ENCODE peak calls at places on chromosomes 16 and 17, in ten cellular contexts. V is aorta, E is psoas muscle, B is ovary, W is right cardiac atrium, U is prostate gland, G is H9, Q is uterus, J is HCT116, X is small intestine. F is an unnamed sample.

GRCh38 chr17:40810505-40810904 is 10.7 kb upstream of the KRT28 start:
- DNase-seq in V (no peak), E (no peak), B (no peak), W (no peak), U (no peak), G (no peak), Q (no peak), J (no peak), X (no peak), F (no peak)

GRCh38 chr16:57622361-57623250 is 5.8 kb upstream of the ADGRG1 start:
- DNase-seq in V (peak; percentile 60), E (peak; percentile 44), B (no peak), W (no peak), U (no peak), G (no peak), Q (no peak), J (no peak), X (peak; percentile 14), F (no peak)

GRCh38 chr17:20010099-20010863 is 1.1 kb downstream of the SPECC1 start:
- DNase-seq in V (peak; percentile 81), E (no peak), B (peak; percentile 51), W (peak; percentile 31), U (peak; percentile 23), G (peak; percentile 68), Q (peak; percentile 33), J (peak; percentile 54), X (peak; percentile 45), F (peak; percentile 61)

GRCh38 chr17:18976201-18976600 is 24.2 kb downstream of the SLC5A10 start:
- DNase-seq in V (no peak), E (no peak), B (no peak), W (no peak), U (no peak), G (no peak), Q (no peak), J (no peak), X (no peak), F (no peak)

GRCh38 chr17:43332211-43332610 is 66.6 kb upstream of the ARL4D start:
- DNase-seq in V (no peak), E (no peak), B (no peak), W (no peak), U (no peak), G (no peak), Q (no peak), J (no peak), X (no peak), F (no peak)

GRCh38 chr16:58196898-58197313 is 1.0 kb downstream of the CSNK2A2 start:
- DNase-seq in V (no peak), E (no peak), B (no peak), W (peak; percentile 17), U (no peak), G (no peak), Q (no peak), J (no peak), X (no peak), F (no peak)

GRCh38 chr17:1160591-1161041 is 19.2 kb downstream of the ABR start:
- DNase-seq in V (no peak), E (no peak), B (no peak), W (no peak), U (no peak), G (peak; percentile 84), Q (no peak), J (no peak), X (no peak), F (no peak)

GRCh38 chr16:86075839-86076440 is 177.0 kb downstream of the IRF8 start:
- DNase-seq in V (peak; percentile 68), E (no peak), B (no peak), W (no peak), U (no peak), G (peak; percentile 3), Q (no peak), J (no peak), X (no peak), F (no peak)

GRCh38 chr16:75113046-75113491 is 3.5 kb downstream of the LDHD start:
- DNase-seq in V (no peak), E (no peak), B (no peak), W (no peak), U (no peak), G (peak; percentile 40), Q (no peak), J (no peak), X (no peak), F (no peak)
- H3K4me1 ChIP-seq in V (no peaks in the 10 kb centered on the region), E (peaks cover 68% of the 10 kb centered on the region), B (peaks cover 34% of the 10 kb centered on the region), W (peaks cover 3% of the 10 kb centered on the region), U (no peaks in the 10 kb centered on the region), G (peaks cover 6% of the 10 kb centered on the region), Q (peaks cover 12% of the 10 kb centered on the region), J (peaks cover 52% of the 10 kb centered on the region), X (peaks cover 5% of the 10 kb centered on the region), F (no peaks in the 10 kb centered on the region)

GRCh38 chr17:78738245-78738644 is 43.8 kb downstream of the CYTH1 start:
- DNase-seq in V (no peak), E (no peak), B (no peak), W (no peak), U (no peak), G (no peak), Q (no peak), J (no peak), X (peak; percentile 77), F (no peak)

GRCh38 chr17:78738698-78739097 is 43.4 kb downstream of the CYTH1 start:
- DNase-seq in V (no peak), E (no peak), B (no peak), W (no peak), U (no peak), G (no peak), Q (no peak), J (no peak), X (no peak), F (no peak)

GRCh38 chr17:78735832-78736525 is 46.1 kb downstream of the CYTH1 start:
- DNase-seq in V (no peak), E (no peak), B (no peak), W (no peak), U (peak; percentile 64), G (no peak), Q (no peak), J (no peak), X (peak; percentile 94), F (no peak)

GRCh38 chr17:78736526-78737079 is 45.5 kb downstream of the CYTH1 start:
- DNase-seq in V (peak; percentile 87), E (peak; percentile 80), B (no peak), W (peak; percentile 79), U (peak; percentile 96), G (peak; percentile 91), Q (peak; percentile 52), J (peak; percentile 90), X (peak; percentile 96), F (peak; percentile 85)

DNA sequence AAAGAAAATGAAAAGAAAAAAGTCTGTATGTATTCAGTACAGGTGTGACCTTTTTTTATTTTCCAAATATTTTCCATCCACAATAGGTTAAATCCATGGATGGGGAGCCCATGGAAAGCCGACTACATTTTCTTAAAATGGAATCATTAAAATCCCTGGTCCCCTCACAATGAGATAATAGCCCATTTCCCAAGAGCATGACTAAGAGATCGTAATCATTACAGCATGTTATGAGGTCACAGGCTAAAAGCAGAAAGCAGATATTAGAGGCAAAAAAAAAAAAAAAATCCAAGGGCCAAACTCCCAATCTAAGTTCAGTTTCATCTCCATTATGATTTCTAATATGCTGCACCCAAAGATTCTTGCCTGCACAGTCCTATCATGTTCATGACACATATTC is 44.7 kb downstream of the CYTH1 start:
- DNase-seq in V (no peak), E (no peak), B (no peak), W (no peak), U (no peak), G (no peak), Q (no peak), J (no peak), X (peak; percentile 61), F (no peak)
- H3K4me1 ChIP-seq in V (no peaks in the 10 kb centered on the region), E (peaks cover 88% of the 10 kb centered on the region), B (peaks cover 20% of the 10 kb centered on the region), W (peaks cover 34% of the 10 kb centered on the region), U (peaks cover 8% of the 10 kb centered on the region), G (no peaks in the 10 kb centered on the region), Q (no peaks in the 10 kb centered on the region), J (peaks cover 28% of the 10 kb centered on the region), X (peaks cover 13% of the 10 kb centered on the region), F (no peaks in the 10 kb centered on the region)

GRCh38 chr17:46192211-46192483 is 1.1 kb downstream of the KANSL1 start:
- DNase-seq in V (no peak), E (no peak), B (no peak), W (no peak), U (no peak), G (no peak), Q (no peak), J (no peak), X (no peak), F (no peak)

GRCh38 chr17:46192484-46193245 is 564 bp downstream of the KANSL1 start:
- DNase-seq in V (peak; percentile 89), E (peak; percentile 89), B (peak; percentile 82), W (peak; percentile 76), U (peak; percentile 59), G (peak; percentile 85), Q (peak; percentile 75), J (no peak), X (peak; percentile 49), F (peak; percentile 70)

GRCh38 chr17:46193246-46193625 is at the start of gene KANSL1:
- DNase-seq in V (peak; percentile 97), E (peak; percentile 97), B (peak; percentile 90), W (peak; percentile 93), U (peak; percentile 78), G (peak; percentile 95), Q (peak; percentile 89), J (peak; percentile 76), X (peak; percentile 89), F (peak; percentile 76)

GRCh38 chr17:46191332-46192210 is 1.7 kb downstream of the KANSL1 start:
- DNase-seq in V (no peak), E (no peak), B (no peak), W (no peak), U (peak; percentile 25), G (peak; percentile 62), Q (no peak), J (no peak), X (peak; percentile 54), F (no peak)

DNA sequence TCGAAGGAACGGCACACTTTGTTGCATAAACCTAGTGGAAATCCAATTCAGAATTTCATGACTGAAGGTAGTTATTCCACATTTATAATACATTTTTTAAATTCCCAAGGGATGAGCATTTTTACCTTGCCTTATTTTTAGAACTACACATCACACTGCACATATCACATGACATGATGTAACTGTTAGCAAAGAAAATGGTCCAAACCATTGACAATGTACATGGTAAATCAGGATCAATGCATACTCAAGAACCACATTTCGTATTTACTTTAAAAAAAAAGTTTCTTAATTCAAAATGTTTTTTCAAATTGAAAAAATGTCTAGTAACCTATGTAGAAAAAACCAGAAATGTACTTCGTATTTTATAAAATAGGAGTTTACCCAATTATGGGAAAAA is 2.5 kb downstream of the KANSL1 start:
- DNase-seq in V (no peak), E (no peak), B (no peak), W (no peak), U (no peak), G (no peak), Q (no peak), J (no peak), X (no peak), F (no peak)
- H3K4me1 ChIP-seq in V (peaks cover 3% of the 10 kb centered on the region), E (peaks cover 60% of the 10 kb centered on the region), B (peaks cover 15% of the 10 kb centered on the region), W (peaks cover 7% of the 10 kb centered on the region), U (no peaks in the 10 kb centered on the region), G (no peaks in the 10 kb centered on the region), Q (peaks cover 11% of the 10 kb centered on the region), J (peaks cover 52% of the 10 kb centered on the region), X (peaks cover 12% of the 10 kb centered on the region), F (peaks cover 56% of the 10 kb centered on the region)

DNA sequence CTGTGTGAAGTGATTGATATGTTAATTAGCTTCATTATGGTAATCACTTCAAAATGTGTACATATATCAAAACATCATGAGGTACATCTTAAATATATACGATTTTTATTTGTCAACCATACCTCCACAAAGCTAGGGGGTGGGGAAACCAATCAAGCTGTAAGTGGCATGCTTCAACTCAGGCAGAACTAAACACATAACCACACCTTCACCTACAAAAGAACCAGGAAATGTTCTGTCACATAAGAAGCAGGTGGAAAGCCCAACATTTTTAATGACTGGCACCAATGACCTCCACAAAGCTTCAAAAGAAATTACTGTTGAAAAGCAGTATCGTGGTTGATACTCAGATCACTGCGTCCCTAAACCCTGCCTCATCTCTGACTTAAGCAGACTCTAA is 867.7 kb upstream of the EEF2KMT start:
- DNase-seq in V (no peak), E (no peak), B (no peak), W (no peak), U (no peak), G (no peak), Q (no peak), J (no peak), X (no peak), F (no peak)
- H3K4me1 ChIP-seq in V (no peaks in the 10 kb centered on the region), E (no peaks in the 10 kb centered on the region), B (no peaks in the 10 kb centered on the region), W (no peaks in the 10 kb centered on the region), U (no peaks in the 10 kb centered on the region), G (no peaks in the 10 kb centered on the region), Q (no peaks in the 10 kb centered on the region), J (no peaks in the 10 kb centered on the region), X (no peaks in the 10 kb centered on the region), F (no peaks in the 10 kb centered on the region)

F was measured in right atrium auricular region.